ENCODE peak calls at places on chromosomes 11 and 22, in six cellular contexts. X is BJ; R is GM23338; L is neural crest cell; A is stimulated activated CD4-positive, alpha-beta T cell treated with anti-CD3 and anti-CD28 coated beads, Interleukin-2, amount 100 ng/mL, for 48 hours; F is A549. B is an unnamed sample.

GRCh38 chr22:28328751-28329150 is 350.9 kb downstream of the TTC28 start:
- DNase-seq in A (no peak), R (no peak), X (no peak), F (no peak), L (no peak), B (peak; percentile 11)

GRCh38 chr22:44668190-44668885 is 33.7 kb upstream of the PRR5 start:
- DNase-seq in R (peak; percentile 82), A (no peak), X (no peak), F (no peak), L (no peak), B (no peak)

GRCh38 chr11:59175104-59175503 is 3.2 kb downstream of the DTX4 start:
- DNase-seq in X (no peak), L (peak; percentile 36), F (no peak), A (no peak), R (no peak), B (no peak)

GRCh38 chr22:27866136-27867091 is 52.6 kb downstream of the PITPNB start:
- DNase-seq in L (no peak), A (no peak), F (peak; percentile 15), X (peak; percentile 85), R (no peak), B (peak; percentile 96)

GRCh38 chr11:96464695-96465307 is 75.0 kb downstream of the JRKL start:
- DNase-seq in A (no peak), X (peak; percentile 11), F (peak; percentile 70), R (peak; percentile 94), L (no peak), B (peak; percentile 77)

GRCh38 chr11:81966340-81966739 is 767.3 kb downstream of the FAM181B start:
- DNase-seq in L (no peak), A (no peak), F (no peak), X (no peak), R (no peak), B (no peak)

GRCh38 chr11:115848080-115848479 is 343.9 kb upstream of the CADM1 start:
- DNase-seq in L (no peak), R (peak; percentile 31), A (no peak), X (no peak), F (no peak), B (no peak)

GRCh38 chr11:101881586-101881985 is 33.2 kb upstream of the CEP126 start:
- DNase-seq in L (no peak), F (no peak), X (no peak), R (no peak), A (no peak), B (peak; percentile 23)

GRCh38 chr22:45551310-45552016 is 48.8 kb downstream of the FBLN1 start:
- DNase-seq in F (no peak), R (no peak), X (no peak), A (no peak), L (no peak), B (peak; percentile 27)

GRCh38 chr22:46352691-46353386 is 17.3 kb downstream of the TRMU start:
- DNase-seq in R (no peak), F (peak; percentile 32), L (no peak), X (no peak), A (no peak), B (peak; percentile 76)

GRCh38 chr11:75462117-75462653 is 29.2 kb upstream of the KLHL35 start:
- DNase-seq in F (no peak), R (peak; percentile 56), X (no peak), L (no peak), A (no peak), B (no peak)

GRCh38 chr11:95788921-95789505 is 569 bp downstream of the FAM76B start:
- DNase-seq in F (peak; percentile 28), R (peak; percentile 78), X (no peak), L (peak; percentile 38), A (peak; percentile 10), B (peak; percentile 5)

GRCh38 chr11:3037041-3037944 is 19.9 kb downstream of the CARS1 start:
- DNase-seq in F (peak; percentile 76), L (peak; percentile 80), X (no peak), A (peak; percentile 37), R (peak; percentile 96), B (peak; percentile 69)

GRCh38 chr22:44524806-44525205 is 26.8 kb upstream of the RTL6 start:
- DNase-seq in A (no peak), R (no peak), X (no peak), F (no peak), L (no peak), B (no peak)

GRCh38 chr11:61331636-61332035 is 1.3 kb downstream of the DDB1 start:
- DNase-seq in X (no peak), A (no peak), R (no peak), L (no peak), F (no peak), B (no peak)

GRCh38 chr11:63765688-63766241 is 2.8 kb downstream of the ZFTA start:
- DNase-seq in R (peak; percentile 18), X (no peak), L (peak; percentile 2), F (no peak), A (no peak), B (no peak)

GRCh38 chr22:38214248-38215056 is 12.7 kb downstream of the MAFF start:
- DNase-seq in L (peak; percentile 73), A (peak; percentile 53), R (peak; percentile 92), F (no peak), X (no peak), B (peak; percentile 43)

GRCh38 chr11:93329936-93330445 is 551 bp upstream of the DEUP1 start:
- DNase-seq in L (peak; percentile 13), A (no peak), F (peak; percentile 2), X (no peak), R (peak; percentile 68), B (peak; percentile 8)